ENCODE peak calls at places on chromosomes 1 and 21, in six cellular contexts. One of them, this sample, is unnamed.

GRCh38 chr21:35346697-35347096 is 297.6 kb upstream of the RUNX1 start:
- DNase-seq in choroid plexus epithelial cell: no peak
- DNase-seq in left lung: no peak
- DNase-seq in DND-41: peak
- DNase-seq in MM.1S: no peak
- DNase-seq in mammary epithelial cell: no peak
- DNase-seq in this sample: no peak

GRCh38 chr1:85576642-85577420 is 3.7 kb upstream of the CCN1 start:
- DNase-seq in choroid plexus epithelial cell: peak
- DNase-seq in left lung: peak
- DNase-seq in DND-41: peak
- DNase-seq in MM.1S: peak
- DNase-seq in mammary epithelial cell: peak
- DNase-seq in this sample: peak

GRCh38 chr1:6832789-6833188 is 47.5 kb downstream of the CAMTA1 start:
- DNase-seq in choroid plexus epithelial cell: no peak
- DNase-seq in left lung: peak
- DNase-seq in DND-41: no peak
- DNase-seq in MM.1S: peak
- DNase-seq in mammary epithelial cell: no peak
- DNase-seq in this sample: no peak

GRCh38 chr1:46755121-46755520 is 36.2 kb upstream of the EFCAB14 start:
- DNase-seq in choroid plexus epithelial cell: no peak
- DNase-seq in left lung: no peak
- DNase-seq in DND-41: no peak
- DNase-seq in MM.1S: no peak
- DNase-seq in mammary epithelial cell: no peak
- DNase-seq in this sample: no peak

GRCh38 chr1:57158660-57159059 is 192.8 kb upstream of the C8B start:
- DNase-seq in choroid plexus epithelial cell: no peak
- DNase-seq in left lung: no peak
- DNase-seq in DND-41: no peak
- DNase-seq in MM.1S: no peak
- DNase-seq in mammary epithelial cell: no peak
- DNase-seq in this sample: no peak

GRCh38 chr1:177873238-177873637 is 96.6 kb downstream of the SEC16B start:
- DNase-seq in choroid plexus epithelial cell: peak
- DNase-seq in left lung: peak
- DNase-seq in DND-41: no peak
- DNase-seq in MM.1S: no peak
- DNase-seq in mammary epithelial cell: peak
- DNase-seq in this sample: no peak

GRCh38 chr1:156414440-156415064 is 45.5 kb downstream of the RHBG start:
- DNase-seq in choroid plexus epithelial cell: no peak
- DNase-seq in left lung: no peak
- DNase-seq in DND-41: peak
- DNase-seq in MM.1S: no peak
- DNase-seq in mammary epithelial cell: no peak
- DNase-seq in this sample: no peak

GRCh38 chr1:51607676-51608075 is 9.2 kb upstream of the OSBPL9 start:
- DNase-seq in choroid plexus epithelial cell: peak
- DNase-seq in left lung: no peak
- DNase-seq in DND-41: no peak
- DNase-seq in MM.1S: no peak
- DNase-seq in mammary epithelial cell: no peak
- DNase-seq in this sample: no peak

GRCh38 chr21:35037384-35038105 is 11.6 kb downstream of the RUNX1 start:
- DNase-seq in choroid plexus epithelial cell: no peak
- DNase-seq in left lung: no peak
- DNase-seq in DND-41: no peak
- DNase-seq in MM.1S: no peak
- DNase-seq in mammary epithelial cell: no peak
- DNase-seq in this sample: no peak

DNA sequence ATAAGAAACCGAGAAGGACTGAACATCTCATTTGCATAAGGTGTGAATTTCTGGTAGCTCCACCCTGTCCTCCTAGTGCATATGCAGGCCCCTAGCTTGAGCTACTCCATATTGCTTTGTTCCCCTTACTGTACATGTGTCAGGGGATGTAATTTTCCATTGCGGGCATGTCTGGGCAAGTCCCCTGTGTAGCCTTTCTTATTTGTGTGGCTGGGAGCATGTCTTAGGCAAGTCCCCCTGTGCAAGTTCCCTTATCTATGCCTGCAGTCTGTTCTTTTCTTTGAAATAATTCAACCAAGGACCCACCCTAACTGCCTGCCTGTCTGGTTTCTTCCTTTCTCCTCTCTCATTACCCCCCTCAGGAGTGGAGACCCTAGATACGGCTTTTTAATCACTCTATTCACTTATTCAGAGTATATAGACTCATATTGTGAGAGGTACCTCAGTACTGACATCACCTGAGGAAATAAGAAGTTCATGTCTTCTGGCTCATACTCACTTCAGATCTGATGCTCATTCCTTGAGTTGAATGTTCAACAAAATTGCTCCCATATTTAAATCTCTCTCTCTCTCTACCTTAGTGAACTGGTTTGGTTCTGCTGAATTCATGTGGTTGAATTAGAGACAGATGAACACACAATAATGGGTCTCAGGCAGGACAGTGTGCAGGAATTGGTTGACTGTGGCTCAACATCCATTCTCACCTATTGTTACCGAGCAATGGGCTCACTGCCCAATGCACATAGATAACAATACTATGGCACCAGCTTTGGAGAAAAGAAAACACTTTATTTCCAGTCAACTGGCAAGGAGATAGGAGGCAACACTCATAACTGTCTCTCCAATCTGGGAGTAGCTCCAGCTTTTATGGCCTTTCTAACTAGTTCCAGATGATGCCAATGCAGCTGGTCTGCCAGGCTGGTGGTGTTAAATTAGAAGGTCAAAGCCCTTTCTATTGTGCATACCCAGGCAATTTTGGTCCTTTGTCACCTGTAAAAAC is 27.9 kb upstream of the NPL start:
- DNase-seq in choroid plexus epithelial cell: peak
- DNase-seq in left lung: no peak
- DNase-seq in DND-41: peak
- DNase-seq in MM.1S: no peak
- DNase-seq in mammary epithelial cell: peak
- DNase-seq in this sample: no peak
- H3K4me3 ChIP-seq in choroid plexus epithelial cell: no peak
- H3K4me3 ChIP-seq in left lung: no peak
- H3K4me3 ChIP-seq in DND-41: no peak
- H3K4me3 ChIP-seq in MM.1S: no peak
- H3K4me3 ChIP-seq in mammary epithelial cell: no peak
- H3K4me3 ChIP-seq in this sample: no peak

GRCh38 chr1:48450505-48450904 is 21.5 kb downstream of the SPATA6 start:
- DNase-seq in choroid plexus epithelial cell: peak
- DNase-seq in left lung: no peak
- DNase-seq in DND-41: no peak
- DNase-seq in MM.1S: no peak
- DNase-seq in mammary epithelial cell: no peak
- DNase-seq in this sample: no peak
- TF ChIP-seq CTCF in choroid plexus epithelial cell: peak
- TF ChIP-seq CTCF in left lung: no peak
- TF ChIP-seq CTCF in DND-41: no peak
- TF ChIP-seq CTCF in MM.1S: no peak
- TF ChIP-seq CTCF in mammary epithelial cell: no peak
- TF ChIP-seq CTCF in this sample: peak

GRCh38 chr1:101235696-101236545 is 898 bp upstream of the S1PR1 start:
- DNase-seq in choroid plexus epithelial cell: peak
- DNase-seq in left lung: peak
- DNase-seq in DND-41: no peak
- DNase-seq in MM.1S: no peak
- DNase-seq in mammary epithelial cell: peak
- DNase-seq in this sample: no peak

GRCh38 chr1:101237229-101237837 is 514 bp downstream of the S1PR1 start:
- DNase-seq in choroid plexus epithelial cell: peak
- DNase-seq in left lung: no peak
- DNase-seq in DND-41: peak
- DNase-seq in MM.1S: no peak
- DNase-seq in mammary epithelial cell: peak
- DNase-seq in this sample: no peak

GRCh38 chr1:101233495-101233894 is 3.3 kb upstream of the S1PR1 start:
- DNase-seq in choroid plexus epithelial cell: no peak
- DNase-seq in left lung: no peak
- DNase-seq in DND-41: no peak
- DNase-seq in MM.1S: no peak
- DNase-seq in mammary epithelial cell: no peak
- DNase-seq in this sample: no peak

GRCh38 chr1:101236546-101237228 is at the start of gene S1PR1:
- DNase-seq in choroid plexus epithelial cell: peak
- DNase-seq in left lung: peak
- DNase-seq in DND-41: peak
- DNase-seq in MM.1S: no peak
- DNase-seq in mammary epithelial cell: peak
- DNase-seq in this sample: no peak

GRCh38 chr1:101235241-101235695 is 1.6 kb upstream of the S1PR1 start:
- DNase-seq in choroid plexus epithelial cell: no peak
- DNase-seq in left lung: no peak
- DNase-seq in DND-41: no peak
- DNase-seq in MM.1S: no peak
- DNase-seq in mammary epithelial cell: no peak
- DNase-seq in this sample: no peak
- H3K4me3 ChIP-seq in choroid plexus epithelial cell: peak
- H3K4me3 ChIP-seq in left lung: peak
- H3K4me3 ChIP-seq in DND-41: no peak
- H3K4me3 ChIP-seq in MM.1S: no peak
- H3K4me3 ChIP-seq in mammary epithelial cell: peak
- H3K4me3 ChIP-seq in this sample: peak

DNA sequence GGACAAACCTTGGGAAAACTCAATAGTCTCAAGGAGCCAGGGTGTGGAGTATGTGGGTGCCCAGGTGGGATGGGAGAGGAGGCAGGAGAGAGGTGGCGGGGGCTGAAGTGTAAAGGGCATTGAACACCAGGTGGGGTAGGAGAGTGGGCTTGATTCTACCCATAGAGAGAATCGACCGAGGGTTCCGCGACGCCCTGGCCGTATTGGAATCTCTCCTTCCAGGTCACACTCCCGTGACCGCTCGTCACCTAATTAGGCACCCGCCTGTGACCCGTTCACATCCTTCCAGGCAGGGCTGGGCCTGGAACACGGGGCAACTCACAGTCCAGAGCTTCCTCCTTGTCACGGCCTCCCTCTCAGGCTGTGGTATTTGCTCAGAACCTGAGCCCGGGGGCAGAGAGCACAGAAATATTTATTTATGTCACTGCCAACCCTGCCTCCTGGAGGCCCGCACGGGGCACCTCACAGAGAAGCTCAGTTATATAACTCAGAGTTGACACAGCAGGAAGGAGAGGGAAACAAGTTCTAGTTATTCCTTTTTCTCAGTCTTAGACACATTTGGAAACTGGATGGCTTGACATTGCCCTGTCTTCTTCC is 12.0 kb downstream of the NCMAP start:
- DNase-seq in choroid plexus epithelial cell: peak
- DNase-seq in left lung: peak
- DNase-seq in DND-41: no peak
- DNase-seq in MM.1S: no peak
- DNase-seq in mammary epithelial cell: peak
- DNase-seq in this sample: no peak
- TF ChIP-seq CTCF in choroid plexus epithelial cell: no peak
- TF ChIP-seq CTCF in left lung: no peak
- TF ChIP-seq CTCF in DND-41: peak
- TF ChIP-seq CTCF in MM.1S: no peak
- TF ChIP-seq CTCF in mammary epithelial cell: no peak
- TF ChIP-seq CTCF in this sample: no peak

DNA sequence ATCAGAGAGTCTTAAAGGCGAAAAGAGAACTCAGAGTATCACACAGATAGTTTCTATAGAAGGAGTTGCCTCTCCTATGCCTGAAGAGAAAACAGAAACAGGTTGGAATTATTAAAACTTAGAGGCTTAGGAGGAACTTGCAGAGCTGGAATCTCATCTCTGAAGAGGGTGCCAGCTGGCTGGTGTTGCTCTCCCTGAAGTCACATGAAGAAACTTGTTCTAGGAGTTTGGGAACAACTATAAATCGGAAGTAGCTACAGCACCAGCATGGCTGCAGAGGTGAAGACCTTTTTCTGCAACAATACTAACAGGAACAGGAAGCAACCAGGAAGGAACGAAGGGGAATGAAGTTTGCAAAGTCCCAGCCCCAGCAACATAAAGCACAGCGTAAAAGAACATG is 35.8 kb downstream of the FMO3 start:
- DNase-seq in choroid plexus epithelial cell: no peak
- DNase-seq in left lung: no peak
- DNase-seq in DND-41: no peak
- DNase-seq in MM.1S: no peak
- DNase-seq in mammary epithelial cell: no peak
- DNase-seq in this sample: no peak
- H3K4me3 ChIP-seq in choroid plexus epithelial cell: no peak
- H3K4me3 ChIP-seq in left lung: no peak
- H3K4me3 ChIP-seq in DND-41: no peak
- H3K4me3 ChIP-seq in MM.1S: no peak
- H3K4me3 ChIP-seq in mammary epithelial cell: no peak
- H3K4me3 ChIP-seq in this sample: no peak

GRCh38 chr1:113192242-113192641 is 119.2 kb downstream of the LRIG2 start:
- DNase-seq in choroid plexus epithelial cell: no peak
- DNase-seq in left lung: no peak
- DNase-seq in DND-41: no peak
- DNase-seq in MM.1S: no peak
- DNase-seq in mammary epithelial cell: no peak
- DNase-seq in this sample: no peak
- TF ChIP-seq CTCF in choroid plexus epithelial cell: no peak
- TF ChIP-seq CTCF in left lung: no peak
- TF ChIP-seq CTCF in DND-41: no peak
- TF ChIP-seq CTCF in MM.1S: no peak
- TF ChIP-seq CTCF in mammary epithelial cell: no peak
- TF ChIP-seq CTCF in this sample: no peak

DNA sequence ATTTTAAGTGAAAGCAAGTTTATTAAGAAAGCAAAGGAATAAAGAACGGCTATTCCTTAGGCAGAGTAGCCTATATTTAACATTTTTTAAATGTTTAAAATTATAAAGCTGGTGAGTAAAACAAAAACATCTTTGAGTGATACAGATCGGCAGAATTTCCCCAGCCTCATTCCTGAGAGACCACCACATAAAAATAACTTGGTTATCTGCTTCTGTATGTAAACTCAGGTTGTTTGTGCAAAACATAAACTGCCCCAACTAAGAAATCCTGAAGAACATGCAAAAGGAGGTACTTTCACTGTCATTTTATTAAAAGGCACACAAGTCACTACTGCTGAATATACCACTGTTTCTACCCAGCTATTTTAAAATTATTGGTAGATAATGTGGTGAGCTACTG is 119.4 kb downstream of the RERE start:
- DNase-seq in choroid plexus epithelial cell: no peak
- DNase-seq in left lung: no peak
- DNase-seq in DND-41: no peak
- DNase-seq in MM.1S: no peak
- DNase-seq in mammary epithelial cell: no peak
- DNase-seq in this sample: no peak
- H3K4me3 ChIP-seq in choroid plexus epithelial cell: no peak
- H3K4me3 ChIP-seq in left lung: no peak
- H3K4me3 ChIP-seq in DND-41: no peak
- H3K4me3 ChIP-seq in MM.1S: no peak
- H3K4me3 ChIP-seq in mammary epithelial cell: no peak
- H3K4me3 ChIP-seq in this sample: no peak

GRCh38 chr1:151189638-151190445 is at the start of gene VPS72:
- DNase-seq in choroid plexus epithelial cell: peak
- DNase-seq in left lung: peak
- DNase-seq in DND-41: peak
- DNase-seq in MM.1S: peak
- DNase-seq in mammary epithelial cell: peak
- DNase-seq in this sample: peak
- TF ChIP-seq CTCF in choroid plexus epithelial cell: peak
- TF ChIP-seq CTCF in left lung: no peak
- TF ChIP-seq CTCF in DND-41: peak
- TF ChIP-seq CTCF in MM.1S: no peak
- TF ChIP-seq CTCF in mammary epithelial cell: no peak
- TF ChIP-seq CTCF in this sample: peak

This sample was measured in dorsolateral prefrontal cortex.